ENCODE peak calls at places on chromosomes 5 and 9, in nine cellular contexts. One of them, this sample, is unnamed.
A peak's percentile ranks its signal among the peaks of the same experiment; 100 is the strongest.

GRCh38 chr5:35164860-35165542 is 65.3 kb downstream of the PRLR start:
- DNase-seq in brain microvascular endothelial cell: no peak
- DNase-seq in GM20000: no peak
- DNase-seq in HCT116: no peak
- DNase-seq in psoas muscle: no peak
- DNase-seq in tibial artery: no peak
- DNase-seq in B cell: no peak
- DNase-seq in stomach: no peak
- DNase-seq in fibroblast of pulmonary artery: no peak
- DNase-seq in this sample: no peak

GRCh38 chr9:21523021-21524014 is 41.2 kb upstream of the IFNE start:
- DNase-seq in brain microvascular endothelial cell: no peak
- DNase-seq in GM20000: no peak
- DNase-seq in HCT116: no peak
- DNase-seq in psoas muscle: no peak
- DNase-seq in tibial artery: no peak
- DNase-seq in B cell: no peak
- DNase-seq in stomach: no peak
- DNase-seq in fibroblast of pulmonary artery: no peak
- DNase-seq in this sample: no peak

GRCh38 chr5:90519081-90519480 is 10.3 kb downstream of the LYSMD3 start:
- DNase-seq in brain microvascular endothelial cell: no peak
- DNase-seq in GM20000: no peak
- DNase-seq in HCT116: no peak
- DNase-seq in psoas muscle: no peak
- DNase-seq in tibial artery: no peak
- DNase-seq in B cell: no peak
- DNase-seq in stomach: no peak
- DNase-seq in fibroblast of pulmonary artery: no peak
- DNase-seq in this sample: no peak

GRCh38 chr9:72627147-72627546 is 105.7 kb downstream of the TMC1 start:
- DNase-seq in brain microvascular endothelial cell: no peak
- DNase-seq in GM20000: no peak
- DNase-seq in HCT116: no peak
- DNase-seq in psoas muscle: no peak
- DNase-seq in tibial artery: no peak
- DNase-seq in B cell: no peak
- DNase-seq in stomach: no peak
- DNase-seq in fibroblast of pulmonary artery: no peak
- DNase-seq in this sample: no peak

GRCh38 chr9:72579190-72579589 is 57.8 kb downstream of the TMC1 start:
- DNase-seq in brain microvascular endothelial cell: peak; percentile 68
- DNase-seq in GM20000: no peak
- DNase-seq in HCT116: peak; percentile 69
- DNase-seq in psoas muscle: peak; percentile 42
- DNase-seq in tibial artery: no peak
- DNase-seq in B cell: no peak
- DNase-seq in stomach: peak; percentile 81
- DNase-seq in fibroblast of pulmonary artery: peak; percentile 74
- DNase-seq in this sample: no peak

GRCh38 chr5:159337291-159337974 is 7.1 kb upstream of the IL12B start:
- DNase-seq in brain microvascular endothelial cell: peak; percentile 74
- DNase-seq in GM20000: no peak
- DNase-seq in HCT116: no peak
- DNase-seq in psoas muscle: no peak
- DNase-seq in tibial artery: no peak
- DNase-seq in B cell: peak; percentile 41
- DNase-seq in stomach: no peak
- DNase-seq in fibroblast of pulmonary artery: peak; percentile 53
- DNase-seq in this sample: no peak

GRCh38 chr5:170420809-170421412 is 31.7 kb upstream of the KCNMB1 start:
- DNase-seq in brain microvascular endothelial cell: peak; percentile 71
- DNase-seq in GM20000: peak; percentile 73
- DNase-seq in HCT116: peak; percentile 68
- DNase-seq in psoas muscle: peak; percentile 22
- DNase-seq in tibial artery: peak; percentile 61
- DNase-seq in B cell: peak; percentile 73
- DNase-seq in stomach: peak; percentile 51
- DNase-seq in fibroblast of pulmonary artery: peak; percentile 82
- DNase-seq in this sample: peak; percentile 85

GRCh38 chr9:136244116-136244775 is 1.4 kb downstream of the QSOX2 start:
- DNase-seq in brain microvascular endothelial cell: no peak
- DNase-seq in GM20000: peak; percentile 85
- DNase-seq in HCT116: no peak
- DNase-seq in psoas muscle: no peak
- DNase-seq in tibial artery: no peak
- DNase-seq in B cell: peak; percentile 75
- DNase-seq in stomach: no peak
- DNase-seq in fibroblast of pulmonary artery: no peak
- DNase-seq in this sample: no peak

GRCh38 chr9:31140316-31140715 is 1244.1 kb upstream of the ACO1 start:
- DNase-seq in brain microvascular endothelial cell: no peak
- DNase-seq in GM20000: no peak
- DNase-seq in HCT116: peak; percentile 12
- DNase-seq in psoas muscle: no peak
- DNase-seq in tibial artery: no peak
- DNase-seq in B cell: no peak
- DNase-seq in stomach: no peak
- DNase-seq in fibroblast of pulmonary artery: peak; percentile 55
- DNase-seq in this sample: no peak

DNA sequence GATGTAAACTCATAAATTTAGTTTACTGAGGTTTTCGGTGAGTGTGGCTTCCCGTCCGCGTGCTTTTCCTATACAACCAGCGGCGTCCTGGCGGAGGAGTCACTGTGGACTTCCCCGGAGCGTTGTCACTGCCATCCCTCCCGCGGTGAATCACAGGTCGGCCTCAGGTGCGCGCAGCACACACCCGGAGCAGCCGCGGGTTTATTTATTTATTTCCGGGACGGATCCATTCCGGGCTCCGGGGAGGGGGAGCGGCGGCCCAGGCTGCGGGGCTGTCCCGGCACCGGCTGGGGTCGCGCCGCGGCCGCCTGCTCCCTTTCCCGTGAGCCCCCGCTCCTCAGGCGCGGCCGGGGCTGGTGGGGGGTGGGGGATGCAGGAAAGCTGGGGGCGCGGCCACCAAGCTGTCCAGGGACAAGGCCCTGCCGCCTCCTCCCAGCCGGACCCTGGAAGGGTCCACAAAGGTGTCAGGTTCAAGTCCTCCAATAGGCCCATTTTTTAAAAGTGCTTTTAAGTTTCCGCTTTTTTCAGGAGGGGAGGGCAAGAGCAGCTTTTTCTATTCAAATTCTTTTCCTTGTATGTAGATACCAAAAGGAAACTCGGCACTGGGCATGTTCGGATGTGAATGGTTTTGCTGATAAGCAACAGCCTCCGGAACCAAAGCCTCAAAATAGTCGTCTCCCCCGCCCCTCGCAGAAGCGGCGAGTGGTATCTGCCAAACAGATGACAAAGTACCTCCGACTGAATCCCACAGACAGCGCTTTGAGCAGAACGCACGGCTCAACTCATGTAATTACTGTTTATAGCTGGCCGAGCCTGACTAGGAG is 192.5 kb downstream of the CD180 start:
- DNase-seq in brain microvascular endothelial cell: peak; percentile 95
- DNase-seq in GM20000: peak; percentile 58
- DNase-seq in HCT116: peak; percentile 53
- DNase-seq in psoas muscle: peak; percentile 81
- DNase-seq in tibial artery: peak; percentile 89
- DNase-seq in B cell: peak; percentile 83
- DNase-seq in stomach: peak; percentile 88
- DNase-seq in fibroblast of pulmonary artery: peak; percentile 94
- DNase-seq in this sample: peak; percentile 90
- TF ChIP-seq CTCF in brain microvascular endothelial cell: no peak
- TF ChIP-seq CTCF in GM20000: no peak
- TF ChIP-seq CTCF in HCT116: no peak
- TF ChIP-seq CTCF in psoas muscle: no peak
- TF ChIP-seq CTCF in tibial artery: no peak
- TF ChIP-seq CTCF in B cell: no peak
- TF ChIP-seq CTCF in stomach: no peak
- TF ChIP-seq CTCF in fibroblast of pulmonary artery: no peak
- TF ChIP-seq CTCF in this sample: no peak

DNA sequence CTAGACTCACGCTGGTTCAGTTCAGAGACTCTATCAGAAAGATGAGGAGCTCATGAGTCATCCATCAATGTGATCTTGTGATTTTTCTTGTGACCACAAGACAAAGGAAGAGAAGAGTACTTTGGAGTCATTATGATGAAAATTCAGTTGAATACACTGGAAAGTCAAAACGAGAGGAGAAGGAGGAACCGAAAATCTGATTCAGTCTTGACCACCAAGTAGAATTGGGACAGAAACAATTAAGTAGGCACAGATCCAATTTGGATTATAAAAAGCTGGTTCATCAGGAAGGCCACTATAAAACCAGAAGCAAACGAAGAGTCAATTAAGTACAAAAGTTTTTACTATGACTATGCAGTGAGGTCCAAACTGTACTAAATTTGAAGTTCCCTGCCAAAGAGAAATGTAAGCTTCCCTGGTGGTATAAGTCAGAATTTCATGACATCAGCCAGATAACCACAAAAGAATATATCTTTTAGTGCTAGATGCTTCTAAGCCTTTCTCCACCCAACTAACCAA is 90.9 kb downstream of the THBS4 start:
- DNase-seq in brain microvascular endothelial cell: peak; percentile 81
- DNase-seq in GM20000: peak; percentile 49
- DNase-seq in HCT116: peak; percentile 29
- DNase-seq in psoas muscle: no peak
- DNase-seq in tibial artery: no peak
- DNase-seq in B cell: no peak
- DNase-seq in stomach: no peak
- DNase-seq in fibroblast of pulmonary artery: peak; percentile 45
- DNase-seq in this sample: no peak
- TF ChIP-seq CTCF in brain microvascular endothelial cell: no peak
- TF ChIP-seq CTCF in GM20000: no peak
- TF ChIP-seq CTCF in HCT116: no peak
- TF ChIP-seq CTCF in psoas muscle: no peak
- TF ChIP-seq CTCF in tibial artery: no peak
- TF ChIP-seq CTCF in B cell: no peak
- TF ChIP-seq CTCF in stomach: no peak
- TF ChIP-seq CTCF in fibroblast of pulmonary artery: no peak
- TF ChIP-seq CTCF in this sample: no peak

GRCh38 chr5:135332519-135333150 is 66.4 kb downstream of the MACROH2A1 start:
- DNase-seq in brain microvascular endothelial cell: peak; percentile 33
- DNase-seq in GM20000: peak; percentile 75
- DNase-seq in HCT116: peak; percentile 49
- DNase-seq in psoas muscle: no peak
- DNase-seq in tibial artery: no peak
- DNase-seq in B cell: peak; percentile 8
- DNase-seq in stomach: no peak
- DNase-seq in fibroblast of pulmonary artery: peak; percentile 81
- DNase-seq in this sample: no peak
- TF ChIP-seq CTCF in brain microvascular endothelial cell: peak; percentile 55
- TF ChIP-seq CTCF in GM20000: peak; percentile 21
- TF ChIP-seq CTCF in HCT116: peak; percentile 68
- TF ChIP-seq CTCF in psoas muscle: peak; percentile 64
- TF ChIP-seq CTCF in tibial artery: peak; percentile 53
- TF ChIP-seq CTCF in B cell: peak; percentile 49
- TF ChIP-seq CTCF in stomach: peak; percentile 42
- TF ChIP-seq CTCF in fibroblast of pulmonary artery: peak; percentile 62
- TF ChIP-seq CTCF in this sample: peak; percentile 40

GRCh38 chr9:124357591-124358361 is 57.5 kb downstream of the PSMB7 start:
- DNase-seq in brain microvascular endothelial cell: no peak
- DNase-seq in GM20000: no peak
- DNase-seq in HCT116: no peak
- DNase-seq in psoas muscle: no peak
- DNase-seq in tibial artery: no peak
- DNase-seq in B cell: no peak
- DNase-seq in stomach: peak; percentile 8
- DNase-seq in fibroblast of pulmonary artery: no peak
- DNase-seq in this sample: no peak
- TF ChIP-seq CTCF in brain microvascular endothelial cell: peak; percentile 44
- TF ChIP-seq CTCF in GM20000: no peak
- TF ChIP-seq CTCF in HCT116: peak; percentile 32
- TF ChIP-seq CTCF in psoas muscle: no peak
- TF ChIP-seq CTCF in tibial artery: no peak
- TF ChIP-seq CTCF in B cell: no peak
- TF ChIP-seq CTCF in stomach: no peak
- TF ChIP-seq CTCF in fibroblast of pulmonary artery: peak; percentile 13
- TF ChIP-seq CTCF in this sample: no peak

GRCh38 chr9:131050831-131051230 is 41.9 kb downstream of the LAMC3 start:
- DNase-seq in brain microvascular endothelial cell: no peak
- DNase-seq in GM20000: no peak
- DNase-seq in HCT116: no peak
- DNase-seq in psoas muscle: no peak
- DNase-seq in tibial artery: no peak
- DNase-seq in B cell: no peak
- DNase-seq in stomach: no peak
- DNase-seq in fibroblast of pulmonary artery: no peak
- DNase-seq in this sample: no peak
- TF ChIP-seq CTCF in brain microvascular endothelial cell: no peak
- TF ChIP-seq CTCF in GM20000: no peak
- TF ChIP-seq CTCF in HCT116: no peak
- TF ChIP-seq CTCF in psoas muscle: no peak
- TF ChIP-seq CTCF in tibial artery: no peak
- TF ChIP-seq CTCF in B cell: no peak
- TF ChIP-seq CTCF in stomach: no peak
- TF ChIP-seq CTCF in fibroblast of pulmonary artery: no peak
- TF ChIP-seq CTCF in this sample: no peak

GRCh38 chr5:956941-957729 is 51.5 kb upstream of the NKD2 start:
- DNase-seq in brain microvascular endothelial cell: peak; percentile 40
- DNase-seq in GM20000: peak; percentile 73
- DNase-seq in HCT116: no peak
- DNase-seq in psoas muscle: peak; percentile 45
- DNase-seq in tibial artery: no peak
- DNase-seq in B cell: no peak
- DNase-seq in stomach: no peak
- DNase-seq in fibroblast of pulmonary artery: peak; percentile 93
- DNase-seq in this sample: no peak
- TF ChIP-seq CTCF in brain microvascular endothelial cell: peak; percentile 59
- TF ChIP-seq CTCF in GM20000: no peak
- TF ChIP-seq CTCF in HCT116: peak; percentile 62
- TF ChIP-seq CTCF in psoas muscle: no peak
- TF ChIP-seq CTCF in tibial artery: no peak
- TF ChIP-seq CTCF in B cell: no peak
- TF ChIP-seq CTCF in stomach: no peak
- TF ChIP-seq CTCF in fibroblast of pulmonary artery: peak; percentile 22
- TF ChIP-seq CTCF in this sample: no peak

This sample was measured in sigmoid colon.